ENCODE peak calls at places on chromosomes 13 and 19, in five cellular contexts. One of them, this sample, is unnamed.

GRCh38 chr13:24271611-24272451 is 37.5 kb upstream of the C1QTNF9 start:
- DNase-seq in NCI-H524 treated with DMSO at 0.1 percent for 48 hours: no peak
- DNase-seq in HCEC 1CT: peak
- DNase-seq in body of pancreas: peak
- DNase-seq in retinal pigment epithelial cell: peak
- DNase-seq in this sample: peak

GRCh38 chr13:113051641-113052040 is 54.0 kb upstream of the F7 start:
- DNase-seq in body of pancreas: no peak
- DNase-seq in retinal pigment epithelial cell: no peak
- DNase-seq in NCI-H524 treated with DMSO at 0.1 percent for 48 hours: no peak
- DNase-seq in HCEC 1CT: no peak
- DNase-seq in this sample: no peak

GRCh38 chr13:50131998-50132936 is 117.0 kb downstream of the KCNRG start:
- DNase-seq in NCI-H524 treated with DMSO at 0.1 percent for 48 hours: no peak
- DNase-seq in HCEC 1CT: no peak
- DNase-seq in body of pancreas: no peak
- DNase-seq in retinal pigment epithelial cell: no peak
- DNase-seq in this sample: no peak

GRCh38 chr19:6238643-6239281 is 41.0 kb downstream of the MLLT1 start:
- DNase-seq in body of pancreas: no peak
- DNase-seq in HCEC 1CT: no peak
- DNase-seq in retinal pigment epithelial cell: no peak
- DNase-seq in NCI-H524 treated with DMSO at 0.1 percent for 48 hours: no peak
- DNase-seq in this sample: no peak

GRCh38 chr13:41791056-41791455 is 169.9 kb downstream of the VWA8 start:
- DNase-seq in NCI-H524 treated with DMSO at 0.1 percent for 48 hours: no peak
- DNase-seq in HCEC 1CT: peak
- DNase-seq in retinal pigment epithelial cell: no peak
- DNase-seq in body of pancreas: no peak
- DNase-seq in this sample: no peak

GRCh38 chr13:20860844-20861243 is 41.7 kb downstream of the XPO4 start:
- DNase-seq in HCEC 1CT: no peak
- DNase-seq in retinal pigment epithelial cell: no peak
- DNase-seq in NCI-H524 treated with DMSO at 0.1 percent for 48 hours: no peak
- DNase-seq in body of pancreas: no peak
- DNase-seq in this sample: no peak

GRCh38 chr13:99617474-99618255 is 116.4 kb downstream of the TM9SF2 start:
- DNase-seq in NCI-H524 treated with DMSO at 0.1 percent for 48 hours: no peak
- DNase-seq in HCEC 1CT: peak
- DNase-seq in body of pancreas: no peak
- DNase-seq in retinal pigment epithelial cell: no peak
- DNase-seq in this sample: peak

GRCh38 chr13:41458939-41459753 is 1.8 kb downstream of the RGCC start:
- DNase-seq in NCI-H524 treated with DMSO at 0.1 percent for 48 hours: no peak
- DNase-seq in body of pancreas: peak
- DNase-seq in retinal pigment epithelial cell: no peak
- DNase-seq in HCEC 1CT: peak
- DNase-seq in this sample: peak

GRCh38 chr13:40181203-40181845 is 485.1 kb downstream of the FOXO1 start:
- DNase-seq in HCEC 1CT: peak
- DNase-seq in retinal pigment epithelial cell: peak
- DNase-seq in NCI-H524 treated with DMSO at 0.1 percent for 48 hours: no peak
- DNase-seq in body of pancreas: peak
- DNase-seq in this sample: no peak